ENCODE peak calls at places on chromosomes 11 and 22, in seven cellular contexts. A, C, V, O, X, I and B are unnamed samples.

GRCh38 chr11:11620966-11621880 is 582 bp downstream of the GALNT18 start:
- DNase-seq in A (no peak), C (no peak), V (peak), O (peak), X (peak), I (peak), B (peak)

GRCh38 chr11:4118107-4118506 is 23.5 kb downstream of the RRM1 start:
- DNase-seq in A (no peak), C (no peak), V (no peak), O (no peak), X (peak), I (no peak), B (no peak)

GRCh38 chr22:17606472-17606871 is 22.1 kb downstream of the ATP6V1E1 start:
- DNase-seq in A (no peak), C (no peak), V (no peak), O (no peak), X (peak), I (no peak), B (no peak)

GRCh38 chr11:28346721-28347120 is 238.5 kb downstream of the METTL15 start:
- DNase-seq in A (no peak), C (no peak), V (no peak), O (no peak), X (peak), I (no peak), B (no peak)

GRCh38 chr11:35006389-35007128 is 90.1 kb downstream of the PDHX start:
- DNase-seq in A (no peak), C (no peak), V (peak), O (peak), X (no peak), I (no peak), B (no peak)

GRCh38 chr11:61575886-61576516 is 4.9 kb downstream of the SYT7 start:
- DNase-seq in A (no peak), C (no peak), V (no peak), O (no peak), X (no peak), I (no peak), B (no peak)

GRCh38 chr11:122036022-122036421 is 80.0 kb downstream of the BLID start:
- DNase-seq in A (no peak), C (no peak), V (no peak), O (no peak), X (peak), I (no peak), B (no peak)

GRCh38 chr11:96781082-96781481 is 391.3 kb downstream of the JRKL start:
- DNase-seq in A (no peak), C (no peak), V (no peak), O (no peak), X (peak), I (no peak), B (no peak)

GRCh38 chr11:64089493-64089892 is 53.8 kb downstream of the FLRT1 start:
- DNase-seq in A (no peak), C (no peak), V (no peak), O (no peak), X (no peak), I (no peak), B (no peak)

GRCh38 chr22:28141614-28142013 is 222.6 kb upstream of the PITPNB start:
- DNase-seq in A (no peak), C (no peak), V (no peak), O (no peak), X (peak), I (no peak), B (no peak)

GRCh38 chr22:33112606-33113005 is 54.4 kb upstream of the SYN3 start:
- DNase-seq in A (no peak), C (no peak), V (no peak), O (no peak), X (no peak), I (no peak), B (no peak)

GRCh38 chr11:64823568-64824119 is 13.3 kb upstream of the MEN1 start:
- DNase-seq in A (no peak), C (no peak), V (no peak), O (no peak), X (no peak), I (no peak), B (no peak)

GRCh38 chr11:47980093-47980906 is at the start of gene PTPRJ:
- DNase-seq in A (peak), C (peak), V (peak), O (peak), X (peak), I (peak), B (no peak)

GRCh38 chr11:65224939-65225283 is 36.9 kb upstream of the POLA2 start:
- DNase-seq in A (no peak), C (no peak), V (no peak), O (no peak), X (peak), I (no peak), B (no peak)

GRCh38 chr22:20206709-20207215 is 55.9 kb upstream of the CCDC188 start:
- DNase-seq in A (no peak), C (no peak), V (no peak), O (peak), X (peak), I (no peak), B (no peak)

GRCh38 chr11:102518296-102519094 is 12.1 kb downstream of the MMP7 start:
- DNase-seq in A (no peak), C (no peak), V (no peak), O (no peak), X (no peak), I (no peak), B (no peak)

GRCh38 chr11:79220171-79220570 is 220.7 kb downstream of the TENM4 start:
- DNase-seq in A (no peak), C (no peak), V (no peak), O (no peak), X (no peak), I (no peak), B (no peak)

GRCh38 chr11:130861283-130861682 is 55.0 kb downstream of the SNX19 start:
- DNase-seq in A (no peak), C (no peak), V (no peak), O (no peak), X (no peak), I (no peak), B (no peak)

GRCh38 chr22:40076702-40077645 is 82.2 kb downstream of the FAM83F start:
- DNase-seq in A (no peak), C (no peak), V (no peak), O (no peak), X (peak), I (no peak), B (no peak)